ENCODE peak calls at places on chromosome 5, in four cellular contexts. L is WTC11, B is HepG2, H is K562. I is an unnamed sample.

GRCh38 chr5:149264432-149265069 is 7.1 kb upstream of the AFAP1L1 start:
- DNase-seq in B (peak), L (peak), H (peak), I (peak)

GRCh38 chr5:38316544-38317224 is 58.3 kb downstream of the EGFLAM start:
- DNase-seq in B (no peak), H (no peak), L (no peak), I (peak)

GRCh38 chr5:79510638-79511037 is 3.3 kb downstream of the HOMER1 start:
- DNase-seq in B (no peak), H (no peak), L (no peak), I (no peak)

GRCh38 chr5:135557034-135557838 is 21.5 kb upstream of the NEUROG1 start:
- DNase-seq in B (no peak), H (no peak), L (no peak), I (no peak)

GRCh38 chr5:168578006-168578405 is 1.2 kb downstream of the PANK3 start:
- DNase-seq in L (no peak), B (no peak), H (peak), I (no peak)

GRCh38 chr5:96080557-96080956 is 118.9 kb upstream of the ELL2 start:
- DNase-seq in H (no peak), B (no peak), L (no peak), I (no peak)

GRCh38 chr5:36870399-36871040 is 6.0 kb upstream of the NIPBL start:
- DNase-seq in L (no peak), B (peak), H (peak), I (peak)

GRCh38 chr5:399296-400281 is 43.4 kb upstream of the EXOC3 start:
- DNase-seq in H (no peak), B (peak), L (peak), I (peak)

GRCh38 chr5:76074487-76074886 is 8.7 kb upstream of the SV2C start:
- DNase-seq in B (peak), H (peak), L (peak), I (peak)

GRCh38 chr5:75601996-75602395 is 9.3 kb upstream of the ANKDD1B start:
- DNase-seq in L (no peak), H (no peak), B (no peak), I (no peak)

GRCh38 chr5:167821096-167821590 is 470.3 kb upstream of the WWC1 start:
- DNase-seq in H (no peak), B (no peak), L (no peak), I (no peak)

GRCh38 chr5:82355921-82356454 is 77.8 kb upstream of the RPS23 start:
- DNase-seq in B (no peak), H (no peak), L (no peak), I (no peak)

GRCh38 chr5:77156379-77156778 is 54.1 kb upstream of the PDE8B start:
- DNase-seq in L (no peak), H (no peak), B (no peak), I (no peak)

DNA sequence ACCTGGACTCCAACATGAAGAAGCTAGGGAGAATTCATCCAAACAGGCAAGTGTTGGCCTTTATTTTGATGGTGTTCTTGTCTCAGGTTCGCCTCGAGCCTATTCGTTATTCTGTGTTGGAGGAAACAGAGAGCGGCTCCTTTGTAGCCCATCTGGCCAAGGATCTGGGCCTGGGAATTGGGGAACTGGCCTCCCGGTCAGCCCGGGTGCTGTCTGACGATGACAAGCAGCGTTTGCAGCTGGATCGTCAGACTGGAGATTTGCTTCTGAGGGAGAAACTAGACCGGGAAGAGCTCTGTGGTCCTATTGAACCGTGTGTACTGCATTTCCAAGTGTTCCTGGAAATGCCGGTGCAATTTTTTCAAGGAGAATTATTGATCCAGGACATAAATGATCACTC is 367 bp downstream of the PCDHB4 start:
- DNase-seq in L (no peak), H (no peak), B (no peak), I (no peak)
- TF ChIP-seq ELF4 in L (no peak), H (no peak), B (no peak), I (no peak)

DNA sequence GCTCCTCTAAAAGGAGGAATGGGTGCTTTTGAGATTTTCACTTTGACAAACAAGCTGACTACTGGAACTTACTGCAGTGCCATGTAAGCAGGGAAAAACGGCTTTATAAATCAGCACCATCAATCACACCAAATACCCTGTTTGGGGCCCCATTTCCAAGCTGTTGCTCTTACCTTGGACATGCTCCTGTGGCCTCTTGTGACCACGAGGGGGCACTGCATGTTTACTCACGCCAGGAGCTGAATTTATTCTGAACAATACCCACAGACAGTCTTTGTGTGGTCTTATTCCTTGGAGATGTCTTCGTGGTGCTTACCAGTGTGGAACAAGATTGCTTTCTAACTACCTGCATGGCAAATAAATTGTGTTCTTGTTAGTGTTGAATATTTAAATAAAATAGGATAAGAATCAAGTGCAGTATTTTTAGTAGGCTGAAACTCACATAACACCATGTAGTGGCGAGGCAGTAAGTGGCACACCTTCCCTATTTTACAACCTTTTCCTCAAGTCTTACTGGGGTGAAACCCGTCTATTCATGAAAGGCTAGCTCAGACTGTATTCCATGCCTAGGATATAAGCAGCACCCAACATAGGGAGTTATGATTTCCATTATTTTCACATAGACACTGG is 155.5 kb upstream of the NMUR2 start:
- DNase-seq in H (peak), L (peak), B (peak), I (peak)
- TF ChIP-seq ELF4 in H (no peak), L (no peak), B (no peak), I (no peak)

GRCh38 chr5:124825250-124825982 is 79.0 kb upstream of the ZNF608 start:
- DNase-seq in B (no peak), H (no peak), L (no peak), I (no peak)
- TF ChIP-seq ELF4 in B (no peak), H (no peak), L (no peak), I (no peak)

GRCh38 chr5:113760486-113760885 is 247.0 kb downstream of the YTHDC2 start:
- DNase-seq in B (no peak), H (no peak), L (no peak), I (no peak)
- TF ChIP-seq ELF4 in B (no peak), H (no peak), L (no peak), I (no peak)